ENCODE peak calls at places on chromosomes 7 and 10, in nine cellular contexts. One of them, this sample, is unnamed.

GRCh38 chr10:10092581-10092980 is 925.1 kb upstream of the CELF2 start:
- DNase-seq in gastrocnemius medialis: no peak
- DNase-seq in cardiac muscle cell: peak; percentile 64
- DNase-seq in pancreas: no peak
- DNase-seq in endothelial cell of umbilical vein: no peak
- DNase-seq in Karpas-422: no peak
- DNase-seq in thoracic aorta: no peak
- DNase-seq in Panc1: no peak
- DNase-seq in CD8-positive, alpha-beta T cell: no peak
- DNase-seq in this sample: no peak

GRCh38 chr10:26969145-26969926 is 108.6 kb upstream of the ABI1 start:
- DNase-seq in gastrocnemius medialis: no peak
- DNase-seq in thoracic aorta: no peak
- DNase-seq in CD8-positive, alpha-beta T cell: no peak
- DNase-seq in endothelial cell of umbilical vein: no peak
- DNase-seq in pancreas: no peak
- DNase-seq in Karpas-422: no peak
- DNase-seq in cardiac muscle cell: no peak
- DNase-seq in Panc1: no peak
- DNase-seq in this sample: no peak

GRCh38 chr10:118595598-118596425 is at the start of gene PRLHR:
- DNase-seq in CD8-positive, alpha-beta T cell: no peak
- DNase-seq in endothelial cell of umbilical vein: no peak
- DNase-seq in thoracic aorta: no peak
- DNase-seq in pancreas: peak; percentile 48
- DNase-seq in cardiac muscle cell: peak; percentile 89
- DNase-seq in Panc1: no peak
- DNase-seq in Karpas-422: no peak
- DNase-seq in gastrocnemius medialis: no peak
- DNase-seq in this sample: no peak

GRCh38 chr7:3159039-3159438 is 115.4 kb upstream of the CARD11 start:
- DNase-seq in gastrocnemius medialis: no peak
- DNase-seq in endothelial cell of umbilical vein: no peak
- DNase-seq in Karpas-422: no peak
- DNase-seq in CD8-positive, alpha-beta T cell: no peak
- DNase-seq in thoracic aorta: no peak
- DNase-seq in cardiac muscle cell: no peak
- DNase-seq in pancreas: no peak
- DNase-seq in Panc1: no peak
- DNase-seq in this sample: no peak

GRCh38 chr10:67779455-67780205 is 58.4 kb downstream of the DNAJC12 start:
- DNase-seq in pancreas: peak; percentile 73
- DNase-seq in cardiac muscle cell: peak; percentile 87
- DNase-seq in Panc1: peak; percentile 64
- DNase-seq in thoracic aorta: peak; percentile 24
- DNase-seq in gastrocnemius medialis: peak; percentile 46
- DNase-seq in endothelial cell of umbilical vein: peak; percentile 75
- DNase-seq in Karpas-422: peak; percentile 93
- DNase-seq in CD8-positive, alpha-beta T cell: peak; percentile 52
- DNase-seq in this sample: no peak

GRCh38 chr7:140455743-140456142 is 23.6 kb downstream of the MKRN1 start:
- DNase-seq in pancreas: no peak
- DNase-seq in gastrocnemius medialis: no peak
- DNase-seq in thoracic aorta: no peak
- DNase-seq in CD8-positive, alpha-beta T cell: no peak
- DNase-seq in Panc1: no peak
- DNase-seq in cardiac muscle cell: no peak
- DNase-seq in endothelial cell of umbilical vein: no peak
- DNase-seq in Karpas-422: no peak
- DNase-seq in this sample: no peak

GRCh38 chr10:35214607-35215020 is 88.0 kb downstream of the CREM start:
- DNase-seq in pancreas: no peak
- DNase-seq in cardiac muscle cell: peak; percentile 62
- DNase-seq in CD8-positive, alpha-beta T cell: no peak
- DNase-seq in endothelial cell of umbilical vein: no peak
- DNase-seq in Karpas-422: no peak
- DNase-seq in Panc1: no peak
- DNase-seq in gastrocnemius medialis: no peak
- DNase-seq in thoracic aorta: no peak
- DNase-seq in this sample: no peak

GRCh38 chr7:74183142-74183541 is 9.0 kb downstream of the EIF4H start:
- DNase-seq in CD8-positive, alpha-beta T cell: no peak
- DNase-seq in Panc1: no peak
- DNase-seq in pancreas: no peak
- DNase-seq in Karpas-422: no peak
- DNase-seq in gastrocnemius medialis: no peak
- DNase-seq in thoracic aorta: no peak
- DNase-seq in cardiac muscle cell: no peak
- DNase-seq in endothelial cell of umbilical vein: no peak
- DNase-seq in this sample: no peak

GRCh38 chr10:127904931-127905622 is 1.8 kb upstream of the PTPRE start:
- DNase-seq in cardiac muscle cell: no peak
- DNase-seq in thoracic aorta: no peak
- DNase-seq in Panc1: no peak
- DNase-seq in gastrocnemius medialis: no peak
- DNase-seq in pancreas: no peak
- DNase-seq in Karpas-422: no peak
- DNase-seq in endothelial cell of umbilical vein: no peak
- DNase-seq in CD8-positive, alpha-beta T cell: no peak
- DNase-seq in this sample: no peak

GRCh38 chr7:137975223-137975622 is 26.7 kb downstream of the CREB3L2 start:
- DNase-seq in Panc1: no peak
- DNase-seq in Karpas-422: no peak
- DNase-seq in gastrocnemius medialis: peak; percentile 46
- DNase-seq in cardiac muscle cell: no peak
- DNase-seq in thoracic aorta: no peak
- DNase-seq in CD8-positive, alpha-beta T cell: no peak
- DNase-seq in pancreas: no peak
- DNase-seq in endothelial cell of umbilical vein: no peak
- DNase-seq in this sample: no peak

GRCh38 chr10:51879238-51879637 is 179.8 kb upstream of the CSTF2T start:
- DNase-seq in Karpas-422: no peak
- DNase-seq in gastrocnemius medialis: peak; percentile 31
- DNase-seq in pancreas: no peak
- DNase-seq in CD8-positive, alpha-beta T cell: no peak
- DNase-seq in endothelial cell of umbilical vein: peak; percentile 85
- DNase-seq in thoracic aorta: peak; percentile 38
- DNase-seq in cardiac muscle cell: no peak
- DNase-seq in Panc1: no peak
- DNase-seq in this sample: peak; percentile 18

GRCh38 chr10:125005312-125006187 is 63.6 kb downstream of the ZRANB1 start:
- DNase-seq in CD8-positive, alpha-beta T cell: no peak
- DNase-seq in Panc1: no peak
- DNase-seq in pancreas: no peak
- DNase-seq in thoracic aorta: no peak
- DNase-seq in endothelial cell of umbilical vein: no peak
- DNase-seq in Karpas-422: no peak
- DNase-seq in cardiac muscle cell: no peak
- DNase-seq in gastrocnemius medialis: no peak
- DNase-seq in this sample: no peak

GRCh38 chr7:17406756-17407155 is 108.3 kb downstream of the AHR start:
- DNase-seq in CD8-positive, alpha-beta T cell: no peak
- DNase-seq in endothelial cell of umbilical vein: no peak
- DNase-seq in gastrocnemius medialis: no peak
- DNase-seq in cardiac muscle cell: no peak
- DNase-seq in pancreas: no peak
- DNase-seq in Karpas-422: no peak
- DNase-seq in thoracic aorta: no peak
- DNase-seq in Panc1: no peak
- DNase-seq in this sample: no peak

GRCh38 chr10:13708256-13708990 is 121.7 kb downstream of the PRPF18 start:
- DNase-seq in thoracic aorta: no peak
- DNase-seq in Karpas-422: no peak
- DNase-seq in cardiac muscle cell: no peak
- DNase-seq in Panc1: no peak
- DNase-seq in CD8-positive, alpha-beta T cell: no peak
- DNase-seq in pancreas: no peak
- DNase-seq in endothelial cell of umbilical vein: no peak
- DNase-seq in gastrocnemius medialis: no peak
- DNase-seq in this sample: no peak

GRCh38 chr7:1706721-1707613 is 36.9 kb downstream of the ELFN1 start:
- DNase-seq in Panc1: no peak
- DNase-seq in Karpas-422: no peak
- DNase-seq in endothelial cell of umbilical vein: no peak
- DNase-seq in cardiac muscle cell: no peak
- DNase-seq in CD8-positive, alpha-beta T cell: no peak
- DNase-seq in pancreas: no peak
- DNase-seq in gastrocnemius medialis: no peak
- DNase-seq in thoracic aorta: no peak
- DNase-seq in this sample: no peak

GRCh38 chr7:106621393-106622132 is 39.4 kb downstream of the CCDC71L start:
- DNase-seq in gastrocnemius medialis: no peak
- DNase-seq in Karpas-422: no peak
- DNase-seq in pancreas: no peak
- DNase-seq in CD8-positive, alpha-beta T cell: no peak
- DNase-seq in cardiac muscle cell: no peak
- DNase-seq in Panc1: no peak
- DNase-seq in thoracic aorta: no peak
- DNase-seq in endothelial cell of umbilical vein: no peak
- DNase-seq in this sample: no peak

GRCh38 chr7:128844777-128845311 is 14.6 kb downstream of the FLNC start:
- DNase-seq in endothelial cell of umbilical vein: no peak
- DNase-seq in cardiac muscle cell: no peak
- DNase-seq in CD8-positive, alpha-beta T cell: no peak
- DNase-seq in Panc1: no peak
- DNase-seq in Karpas-422: no peak
- DNase-seq in gastrocnemius medialis: no peak
- DNase-seq in thoracic aorta: no peak
- DNase-seq in pancreas: no peak
- DNase-seq in this sample: peak; percentile 59

GRCh38 chr7:128846781-128847444 is 15.7 kb upstream of the ATP6V1F start:
- DNase-seq in Panc1: no peak
- DNase-seq in Karpas-422: no peak
- DNase-seq in pancreas: no peak
- DNase-seq in CD8-positive, alpha-beta T cell: no peak
- DNase-seq in cardiac muscle cell: no peak
- DNase-seq in thoracic aorta: no peak
- DNase-seq in gastrocnemius medialis: no peak
- DNase-seq in endothelial cell of umbilical vein: no peak
- DNase-seq in this sample: no peak

GRCh38 chr7:128845475-128845874 is 15.3 kb downstream of the FLNC start:
- DNase-seq in endothelial cell of umbilical vein: no peak
- DNase-seq in cardiac muscle cell: no peak
- DNase-seq in pancreas: no peak
- DNase-seq in gastrocnemius medialis: no peak
- DNase-seq in CD8-positive, alpha-beta T cell: no peak
- DNase-seq in thoracic aorta: no peak
- DNase-seq in Karpas-422: no peak
- DNase-seq in Panc1: no peak
- DNase-seq in this sample: peak; percentile 20

GRCh38 chr7:128847721-128848211 is 14.9 kb upstream of the ATP6V1F start:
- DNase-seq in Panc1: no peak
- DNase-seq in pancreas: no peak
- DNase-seq in Karpas-422: no peak
- DNase-seq in gastrocnemius medialis: no peak
- DNase-seq in cardiac muscle cell: no peak
- DNase-seq in endothelial cell of umbilical vein: no peak
- DNase-seq in CD8-positive, alpha-beta T cell: no peak
- DNase-seq in thoracic aorta: no peak
- DNase-seq in this sample: no peak

DNA sequence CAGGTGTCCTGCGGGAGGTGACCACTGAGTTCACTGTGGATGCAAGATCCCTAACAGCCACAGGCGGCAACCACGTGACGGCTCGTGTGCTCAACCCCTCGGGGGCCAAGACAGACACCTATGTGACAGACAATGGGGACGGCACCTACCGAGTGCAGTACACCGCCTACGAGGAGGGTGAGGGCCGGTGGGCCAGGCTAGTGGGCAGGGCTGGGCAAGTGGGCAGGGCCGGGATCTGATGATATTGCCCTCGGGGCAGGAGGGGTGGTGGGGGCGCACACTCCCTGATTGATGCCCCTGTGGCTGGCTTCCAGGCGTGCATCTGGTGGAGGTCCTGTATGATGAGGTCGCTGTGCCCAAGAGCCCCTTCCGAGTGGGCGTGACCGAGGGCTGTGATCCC is 15.8 kb downstream of the FLNC start:
- DNase-seq in thoracic aorta: no peak
- DNase-seq in CD8-positive, alpha-beta T cell: no peak
- DNase-seq in pancreas: no peak
- DNase-seq in Karpas-422: no peak
- DNase-seq in Panc1: no peak
- DNase-seq in endothelial cell of umbilical vein: no peak
- DNase-seq in gastrocnemius medialis: no peak
- DNase-seq in cardiac muscle cell: no peak
- DNase-seq in this sample: peak; percentile 28
- H3K27ac ChIP-seq in thoracic aorta: no peak overlapping the region
- H3K27ac ChIP-seq in CD8-positive, alpha-beta T cell: no peak overlapping the region
- H3K27ac ChIP-seq in pancreas: no peak overlapping the region
- H3K27ac ChIP-seq in Karpas-422: no peak overlapping the region
- H3K27ac ChIP-seq in Panc1: no peak overlapping the region
- H3K27ac ChIP-seq in endothelial cell of umbilical vein: no peak overlapping the region
- H3K27ac ChIP-seq in gastrocnemius medialis: peak overlapping the region; percentile 92
- H3K27ac ChIP-seq in cardiac muscle cell: no peak overlapping the region
- H3K27ac ChIP-seq in this sample: peak overlapping the region; percentile 58

GRCh38 chr7:107809179-107809578 is 6.2 kb upstream of the SLC26A3 start:
- DNase-seq in thoracic aorta: no peak
- DNase-seq in cardiac muscle cell: no peak
- DNase-seq in gastrocnemius medialis: no peak
- DNase-seq in endothelial cell of umbilical vein: no peak
- DNase-seq in pancreas: no peak
- DNase-seq in Karpas-422: no peak
- DNase-seq in Panc1: no peak
- DNase-seq in CD8-positive, alpha-beta T cell: no peak
- DNase-seq in this sample: no peak
- H3K27ac ChIP-seq in thoracic aorta: no peak overlapping the region
- H3K27ac ChIP-seq in cardiac muscle cell: no peak overlapping the region
- H3K27ac ChIP-seq in gastrocnemius medialis: no peak overlapping the region
- H3K27ac ChIP-seq in endothelial cell of umbilical vein: no peak overlapping the region
- H3K27ac ChIP-seq in pancreas: no peak overlapping the region
- H3K27ac ChIP-seq in Karpas-422: no peak overlapping the region
- H3K27ac ChIP-seq in Panc1: no peak overlapping the region
- H3K27ac ChIP-seq in CD8-positive, alpha-beta T cell: no peak overlapping the region
- H3K27ac ChIP-seq in this sample: no peak overlapping the region

GRCh38 chr10:107649249-107649648 is 484.7 kb upstream of the SORCS1 start:
- DNase-seq in thoracic aorta: no peak
- DNase-seq in CD8-positive, alpha-beta T cell: no peak
- DNase-seq in gastrocnemius medialis: no peak
- DNase-seq in endothelial cell of umbilical vein: no peak
- DNase-seq in Panc1: no peak
- DNase-seq in cardiac muscle cell: no peak
- DNase-seq in pancreas: no peak
- DNase-seq in Karpas-422: no peak
- DNase-seq in this sample: no peak
- H3K27ac ChIP-seq in thoracic aorta: no peak overlapping the region
- H3K27ac ChIP-seq in CD8-positive, alpha-beta T cell: no peak overlapping the region
- H3K27ac ChIP-seq in gastrocnemius medialis: no peak overlapping the region
- H3K27ac ChIP-seq in endothelial cell of umbilical vein: no peak overlapping the region
- H3K27ac ChIP-seq in Panc1: no peak overlapping the region
- H3K27ac ChIP-seq in cardiac muscle cell: no peak overlapping the region
- H3K27ac ChIP-seq in pancreas: no peak overlapping the region
- H3K27ac ChIP-seq in Karpas-422: no peak overlapping the region
- H3K27ac ChIP-seq in this sample: no peak overlapping the region

DNA sequence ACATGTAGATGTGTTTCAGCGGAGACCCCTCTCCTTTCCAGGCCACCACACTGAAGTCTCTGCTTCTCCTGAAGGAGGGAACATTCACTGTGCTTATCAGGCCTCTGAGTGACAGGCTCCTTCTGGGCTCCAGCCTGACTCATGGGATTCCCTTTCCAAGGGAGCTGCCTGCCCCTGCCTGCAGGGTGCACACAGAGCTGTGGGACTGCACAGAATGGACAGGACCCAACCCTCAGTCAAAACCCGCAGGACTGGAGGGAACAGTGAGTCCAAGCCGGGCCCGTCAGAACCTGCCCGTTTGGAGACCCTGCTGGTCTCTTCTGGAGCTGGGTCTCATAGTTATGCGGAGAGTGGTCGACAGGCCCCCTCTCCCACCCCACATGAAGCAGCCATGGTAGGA is 32.6 kb downstream of the PLAC9 start:
- DNase-seq in pancreas: no peak
- DNase-seq in thoracic aorta: no peak
- DNase-seq in CD8-positive, alpha-beta T cell: no peak
- DNase-seq in gastrocnemius medialis: peak; percentile 42
- DNase-seq in cardiac muscle cell: peak; percentile 54
- DNase-seq in Karpas-422: no peak
- DNase-seq in Panc1: no peak
- DNase-seq in endothelial cell of umbilical vein: no peak
- DNase-seq in this sample: no peak
- H3K27ac ChIP-seq in pancreas: no peak overlapping the region
- H3K27ac ChIP-seq in thoracic aorta: no peak overlapping the region
- H3K27ac ChIP-seq in CD8-positive, alpha-beta T cell: no peak overlapping the region
- H3K27ac ChIP-seq in gastrocnemius medialis: peak overlapping the region; percentile 75
- H3K27ac ChIP-seq in cardiac muscle cell: peak overlapping the region; percentile 2
- H3K27ac ChIP-seq in Karpas-422: no peak overlapping the region
- H3K27ac ChIP-seq in Panc1: no peak overlapping the region
- H3K27ac ChIP-seq in endothelial cell of umbilical vein: peak overlapping the region; percentile 4
- H3K27ac ChIP-seq in this sample: peak overlapping the region; percentile 79

This sample was measured in psoas muscle.